ENCODE peak calls at places on chromosomes 6 and 20, in eight cellular contexts. W is IMR-90, F is body of pancreas, T is lung, P is GM23338, J is ovary, K is endothelial cell of umbilical vein, A is HCT116. R is an unnamed sample.

GRCh38 chr6:30821862-30822784 is 62.2 kb upstream of the DDR1 start:
- DNase-seq in T (no peak), J (no peak), P (peak), A (no peak), K (peak), F (no peak), W (no peak), R (no peak)

GRCh38 chr20:50277064-50277415 is 86.4 kb downstream of the CEBPB start:
- DNase-seq in J (no peak), P (no peak), W (no peak), A (no peak), F (no peak), K (no peak), T (no peak), R (no peak)

GRCh38 chr6:82365011-82365751 is 1.6 kb downstream of the TPBG start:
- DNase-seq in F (peak), T (no peak), J (peak), P (peak), K (peak), A (peak), W (peak), R (no peak)

GRCh38 chr6:111515259-111515658 is 32.2 kb upstream of the REV3L start:
- DNase-seq in W (no peak), K (no peak), T (no peak), A (no peak), J (no peak), P (no peak), F (no peak), R (no peak)

GRCh38 chr6:19836799-19837510 is at the start of gene ID4:
- DNase-seq in J (peak), P (peak), F (peak), W (peak), K (peak), T (peak), A (no peak), R (peak)

GRCh38 chr20:53949319-53949839 is 121.0 kb downstream of the BCAS1 start:
- DNase-seq in P (no peak), F (peak), A (no peak), K (peak), J (no peak), W (peak), T (no peak), R (no peak)

GRCh38 chr6:11292837-11293236 is 60.4 kb upstream of the NEDD9 start:
- DNase-seq in T (no peak), K (no peak), A (no peak), W (no peak), J (no peak), P (no peak), F (no peak), R (no peak)

GRCh38 chr20:5727018-5727515 is 23.1 kb upstream of the SHLD1 start:
- DNase-seq in J (no peak), K (no peak), P (no peak), A (no peak), W (no peak), T (no peak), F (no peak), R (no peak)

GRCh38 chr20:43752561-43753301 is 25.9 kb upstream of the GTSF1L start:
- DNase-seq in K (no peak), F (peak), P (no peak), A (no peak), J (no peak), T (peak), W (peak), R (no peak)

GRCh38 chr20:38730167-38730988 is 6.1 kb downstream of the SLC32A1 start:
- DNase-seq in T (no peak), F (no peak), A (no peak), K (no peak), W (no peak), J (no peak), P (peak), R (no peak)

GRCh38 chr6:5302220-5302946 is 41.1 kb downstream of the FARS2 start:
- DNase-seq in A (no peak), J (peak), K (no peak), P (no peak), W (peak), T (no peak), F (no peak), R (no peak)

GRCh38 chr6:137868721-137869631 is 1.9 kb downstream of the TNFAIP3 start:
- DNase-seq in W (no peak), J (no peak), A (no peak), P (no peak), T (no peak), F (no peak), K (no peak), R (no peak)

GRCh38 chr6:108594640-108595039 is 33.9 kb downstream of the FOXO3 start:
- DNase-seq in W (no peak), P (no peak), J (no peak), F (peak), T (peak), A (no peak), K (no peak), R (no peak)

GRCh38 chr6:30508890-30509736 is 19.8 kb downstream of the HLA-E start:
- DNase-seq in J (no peak), F (no peak), A (no peak), K (peak), P (no peak), T (no peak), W (peak), R (no peak)

GRCh38 chr6:100257661-100258395 is 206.9 kb downstream of the SIM1 start:
- DNase-seq in K (peak), W (peak), J (no peak), F (no peak), A (peak), P (peak), T (no peak), R (no peak)

GRCh38 chr20:8509809-8510208 is 377.7 kb downstream of the PLCB1 start:
- DNase-seq in T (no peak), F (no peak), P (no peak), J (no peak), W (no peak), K (peak), A (no peak), R (no peak)

GRCh38 chr6:19214231-19214630 is 622.9 kb upstream of the ID4 start:
- DNase-seq in F (no peak), A (no peak), P (no peak), J (no peak), W (no peak), T (no peak), K (no peak), R (no peak)

GRCh38 chr6:110682460-110682853 is 132.8 kb downstream of the CDK19 start:
- DNase-seq in J (no peak), P (peak), A (peak), K (peak), T (peak), F (peak), W (peak), R (no peak)

GRCh38 chr6:20810732-20811111 is 276.5 kb downstream of the CDKAL1 start:
- DNase-seq in P (no peak), K (no peak), W (no peak), J (no peak), T (no peak), F (peak), A (no peak), R (no peak)

GRCh38 chr6:42200035-42200434 is 5.3 kb upstream of the GUCA1B start:
- DNase-seq in W (peak), P (no peak), F (no peak), T (no peak), A (no peak), K (no peak), J (no peak), R (no peak)

GRCh38 chr20:46270977-46271744 is 37.1 kb downstream of the CDH22 start:
- DNase-seq in P (no peak), A (no peak), F (no peak), J (no peak), W (no peak), K (no peak), T (no peak), R (no peak)

GRCh38 chr20:64199395-64199794 is 35.1 kb downstream of the MYT1 start:
- DNase-seq in T (no peak), P (no peak), W (no peak), A (no peak), F (no peak), K (no peak), J (no peak), R (no peak)

DNA sequence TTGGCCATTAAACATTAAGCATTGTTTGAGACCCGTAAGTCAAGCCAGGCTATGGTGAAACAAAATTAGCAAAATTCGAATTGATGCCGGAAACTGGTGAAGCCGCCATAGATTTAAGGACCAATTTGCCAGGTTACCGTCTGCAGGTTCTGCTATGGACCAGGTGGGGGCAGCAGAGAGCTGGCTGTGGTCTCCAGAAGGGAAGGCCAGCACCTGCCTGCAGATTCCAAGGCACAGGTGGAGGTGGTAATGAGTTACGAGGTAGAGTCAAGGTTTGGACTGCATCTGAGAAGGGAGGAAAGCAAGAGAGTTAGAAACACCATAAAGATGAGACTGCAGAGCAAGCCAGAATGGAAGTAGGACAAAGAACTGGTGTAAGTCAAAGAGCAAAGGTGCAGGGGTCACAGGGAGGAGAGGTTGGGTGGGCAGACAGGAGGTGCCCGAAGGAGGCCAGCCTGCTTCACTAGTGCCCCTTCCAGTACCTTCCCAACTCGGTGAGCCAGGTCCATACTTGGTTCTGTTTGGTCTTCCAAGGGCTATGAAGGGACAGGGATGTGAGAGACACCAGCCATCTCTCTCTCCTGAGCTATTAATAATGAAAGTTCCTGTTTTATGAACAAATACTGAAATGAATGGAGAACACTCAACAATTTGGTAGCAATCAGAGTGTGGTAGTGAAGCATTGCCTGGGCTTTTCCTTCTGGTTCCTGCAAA is 131.6 kb upstream of the ESR1 start:
- DNase-seq in J (no peak), F (peak), A (peak), K (peak), T (peak), P (peak), W (peak), R (no peak)
- H3K27ac ChIP-seq in J (no peak), F (no peak), A (no peak), K (no peak), T (no peak), P (no peak), W (no peak), R (no peak)

GRCh38 chr6:142550310-142550709 is 248.5 kb downstream of the ADGRG6 start:
- DNase-seq in A (no peak), T (no peak), W (no peak), P (no peak), F (no peak), K (no peak), J (no peak), R (no peak)

GRCh38 chr6:142548571-142548970 is 246.8 kb downstream of the ADGRG6 start:
- DNase-seq in P (no peak), T (no peak), A (no peak), K (no peak), W (no peak), J (no peak), F (no peak), R (no peak)

DNA sequence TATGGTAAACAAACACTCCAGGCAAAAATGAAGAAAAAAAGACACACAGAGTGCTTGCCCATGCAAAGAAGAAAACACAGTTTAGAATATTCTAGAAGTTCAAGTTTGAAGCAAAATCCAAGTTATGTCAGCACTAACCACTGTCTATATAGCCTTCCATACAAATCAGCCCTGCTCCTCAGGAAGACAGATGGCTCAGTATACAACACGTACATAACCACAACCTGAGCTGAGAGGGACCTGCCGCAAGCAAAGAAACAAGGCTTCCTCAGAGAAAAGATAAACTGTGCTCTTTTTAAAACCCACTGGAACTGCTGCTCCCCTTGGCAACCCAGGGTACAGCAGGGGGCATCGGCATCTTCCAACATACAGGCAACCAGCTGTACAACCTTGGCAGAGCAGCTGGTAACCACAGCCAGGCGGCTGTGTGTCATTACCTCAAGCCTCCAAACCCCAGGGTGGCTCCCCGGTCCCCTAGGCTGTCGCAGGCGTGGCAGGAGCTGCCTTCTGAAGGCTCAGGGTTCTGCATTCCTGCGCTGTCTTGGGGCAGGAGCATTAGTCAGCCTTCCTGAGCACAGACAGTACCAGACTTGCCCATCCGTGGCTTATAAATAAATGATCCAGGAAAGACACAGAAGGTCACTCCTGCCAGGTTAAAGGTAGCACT is 249.5 kb downstream of the ADGRG6 start:
- DNase-seq in P (no peak), T (no peak), J (no peak), K (no peak), A (peak), F (no peak), W (no peak), R (no peak)
- TF ChIP-seq CTCF in P (peak), T (no peak), J (no peak), K (no peak), A (no peak), F (no peak), W (no peak), R (no peak)

GRCh38 chr20:41091926-41092325 is 45.4 kb upstream of the PLCG1 start:
- DNase-seq in P (no peak), K (no peak), A (no peak), J (no peak), W (peak), T (no peak), F (no peak), R (no peak)

GRCh38 chr20:41087325-41087685 is 50.0 kb upstream of the PLCG1 start:
- DNase-seq in W (no peak), P (no peak), K (no peak), J (no peak), F (no peak), A (no peak), T (no peak), R (no peak)

GRCh38 chr20:41087777-41088176 is 49.6 kb upstream of the PLCG1 start:
- DNase-seq in F (no peak), T (no peak), W (no peak), A (no peak), J (no peak), P (no peak), K (no peak), R (no peak)

GRCh38 chr20:41086402-41087324 is 50.7 kb upstream of the PLCG1 start:
- DNase-seq in W (no peak), T (no peak), A (no peak), J (no peak), F (no peak), K (peak), P (no peak), R (no peak)

GRCh38 chr20:41089555-41089954 is 47.8 kb upstream of the PLCG1 start:
- DNase-seq in J (no peak), T (no peak), W (no peak), A (no peak), F (no peak), P (no peak), K (no peak), R (no peak)
- H3K27ac ChIP-seq in J (no peak), T (no peak), W (no peak), A (no peak), F (no peak), P (no peak), K (no peak), R (no peak)

GRCh38 chr20:35883778-35884540 is 70.3 kb downstream of the SCAND1 start:
- DNase-seq in T (peak), K (peak), P (peak), W (peak), F (peak), A (peak), J (peak), R (peak)

GRCh38 chr20:35885212-35885611 is 69.1 kb downstream of the SCAND1 start:
- DNase-seq in T (no peak), K (no peak), J (no peak), W (no peak), P (no peak), A (no peak), F (no peak), R (no peak)

GRCh38 chr20:35883341-35883777 is 70.9 kb downstream of the SCAND1 start:
- DNase-seq in F (no peak), A (no peak), T (no peak), K (no peak), P (no peak), J (no peak), W (no peak), R (no peak)

GRCh38 chr20:35886537-35886936 is 67.8 kb downstream of the SCAND1 start:
- DNase-seq in A (no peak), T (no peak), F (no peak), J (no peak), W (no peak), P (no peak), K (no peak), R (no peak)

GRCh38 chr20:35884541-35884865 is 69.8 kb downstream of the SCAND1 start:
- DNase-seq in F (no peak), W (no peak), T (no peak), K (no peak), P (no peak), J (no peak), A (no peak), R (no peak)
- TF ChIP-seq CTCF in F (no peak), W (no peak), T (no peak), K (no peak), P (no peak), J (no peak), A (no peak), R (peak)

DNA sequence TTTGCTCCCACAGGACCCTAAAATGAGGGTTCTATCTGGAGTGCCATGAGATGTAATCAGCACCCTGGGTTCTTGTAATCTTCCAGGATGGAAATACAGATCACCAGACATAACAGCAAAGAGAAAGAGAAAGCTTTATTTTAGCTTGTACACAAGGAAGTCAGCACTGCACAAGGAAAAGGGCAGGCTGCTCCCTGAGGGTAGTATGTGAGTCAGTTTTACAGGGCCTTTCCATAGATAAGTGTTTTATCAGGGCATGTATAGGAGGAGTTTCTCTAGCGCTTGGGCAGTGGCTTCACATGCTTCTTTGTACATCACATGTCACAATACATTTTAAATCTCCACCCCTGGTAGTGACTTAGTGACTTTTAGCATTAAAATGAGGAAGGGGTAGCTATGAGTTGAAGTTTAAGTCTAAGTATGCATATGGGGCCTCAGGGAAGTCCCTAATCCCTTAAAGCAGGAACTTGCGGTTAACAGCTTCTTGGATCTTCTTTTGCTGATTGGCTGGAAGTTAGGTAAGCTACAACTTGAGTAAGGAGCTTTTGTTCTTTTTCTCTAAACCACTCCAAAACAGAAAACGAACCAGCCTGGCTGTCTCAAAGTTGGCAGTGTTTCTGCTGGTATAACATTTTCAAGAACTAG is 60.0 kb downstream of the MRAP2 start:
- DNase-seq in A (no peak), F (no peak), J (no peak), W (no peak), T (no peak), P (no peak), K (no peak), R (no peak)
- H3K27ac ChIP-seq in A (no peak), F (no peak), J (no peak), W (no peak), T (no peak), P (no peak), K (no peak), R (no peak)

DNA sequence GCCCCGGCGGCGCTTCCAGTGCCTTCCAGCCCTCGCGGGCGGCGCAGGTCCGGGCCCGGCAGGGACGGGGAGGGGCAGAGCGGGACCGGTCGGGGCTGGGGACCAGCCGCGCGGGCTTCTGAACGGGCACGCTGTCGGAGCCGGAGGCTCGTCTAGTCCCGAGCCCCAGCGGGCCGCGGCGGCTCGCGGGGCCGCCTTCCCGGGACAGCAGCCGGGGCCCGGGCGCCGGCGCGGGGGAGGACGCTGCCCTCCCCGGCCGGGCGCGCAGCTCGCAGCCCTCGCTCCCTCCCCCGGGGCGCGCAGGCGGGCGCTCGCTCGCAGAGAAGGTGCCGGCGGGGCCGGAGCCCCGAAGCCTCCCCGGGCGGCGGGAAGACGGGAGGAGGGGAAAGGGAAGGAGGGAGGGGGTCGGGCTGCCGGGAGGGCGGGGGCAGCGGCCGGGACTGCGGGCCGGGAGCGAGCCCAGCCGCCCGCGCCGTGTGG is 696 bp upstream of the SIRPA start:
- DNase-seq in T (no peak), W (peak), K (peak), F (peak), A (no peak), P (no peak), J (peak), R (no peak)
- TF ChIP-seq CTCF in T (no peak), W (no peak), K (no peak), F (no peak), A (no peak), P (no peak), J (no peak), R (no peak)

DNA sequence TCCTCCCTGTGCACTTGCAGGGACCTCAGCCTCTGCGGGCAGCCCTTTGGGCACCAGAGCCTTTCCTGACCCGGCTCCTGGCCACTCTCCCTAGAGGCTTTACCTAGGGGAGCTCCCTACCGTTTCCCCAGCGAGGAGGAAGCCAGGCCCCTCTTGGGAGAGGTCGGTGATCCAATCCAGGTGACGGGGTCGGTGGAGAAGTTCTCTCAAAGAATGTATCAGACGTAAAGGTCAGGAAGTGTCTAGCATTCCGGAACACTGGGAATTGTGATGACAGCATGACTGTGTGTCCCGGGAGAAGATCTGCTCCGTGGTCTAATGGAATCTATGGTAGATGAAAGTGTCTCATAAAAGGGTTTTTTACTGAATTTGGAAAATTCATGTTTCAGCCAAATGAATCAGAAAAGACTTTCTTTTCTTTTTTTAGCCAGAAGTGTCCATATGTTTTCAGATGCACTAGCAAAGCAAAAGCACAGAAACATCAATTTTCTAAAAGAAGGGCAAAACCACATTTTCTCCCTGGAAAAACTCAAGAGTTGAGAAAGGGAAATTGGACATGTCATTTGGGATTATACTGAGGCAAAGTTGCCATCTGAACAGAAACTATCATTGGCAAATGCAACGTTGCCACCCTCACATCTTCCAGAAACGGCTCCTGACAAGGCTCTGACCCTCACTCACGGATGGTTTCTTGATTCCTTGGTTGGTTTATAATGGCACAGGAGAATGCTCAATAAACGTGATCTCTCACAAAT is 289.3 kb downstream of the THBS2 start:
- DNase-seq in J (no peak), K (no peak), A (no peak), W (no peak), P (no peak), T (no peak), F (no peak), R (no peak)
- H3K27ac ChIP-seq in J (no peak), K (no peak), A (no peak), W (no peak), P (no peak), T (no peak), F (no peak), R (no peak)

R was measured in right atrium auricular region.